ENCODE peak calls at places on chromosomes 11 and 22, in eight cellular contexts. O, K, D, S, H, F, W and N are unnamed samples.

GRCh38 chr11:112166561-112166960 is 611 bp upstream of the TEX12 start:
- DNase-seq in O (no peak), W (no peak), K (no peak), D (no peak), F (peak), H (no peak), S (no peak), N (no peak)

GRCh38 chr11:12415567-12415966 is 38.2 kb downstream of the PARVA start:
- DNase-seq in F (no peak), K (no peak), W (no peak), S (no peak), D (no peak), O (no peak), H (no peak), N (no peak)

GRCh38 chr11:116109228-116109627 is 605.0 kb upstream of the CADM1 start:
- DNase-seq in W (no peak), S (no peak), D (no peak), H (peak), F (no peak), O (no peak), K (no peak), N (no peak)

GRCh38 chr22:31230871-31231621 is 18.9 kb downstream of the LIMK2 start:
- DNase-seq in W (peak), K (no peak), F (peak), D (no peak), S (peak), O (no peak), H (peak), N (peak)

GRCh38 chr11:73854680-73855079 is 22.0 kb downstream of the COA4 start:
- DNase-seq in O (no peak), K (no peak), H (no peak), F (peak), W (no peak), S (no peak), D (no peak), N (no peak)

GRCh38 chr11:71563401-71563800 is 2.0 kb upstream of the KRTAP5-10 start:
- DNase-seq in S (peak), F (peak), K (no peak), O (no peak), W (no peak), D (no peak), H (no peak), N (peak)

GRCh38 chr11:32198053-32198452 is 107.2 kb downstream of the RCN1 start:
- DNase-seq in F (no peak), S (no peak), H (no peak), O (no peak), K (no peak), D (no peak), W (no peak), N (no peak)

GRCh38 chr11:32421992-32422391 is 13.3 kb downstream of the WT1 start:
- DNase-seq in K (no peak), O (no peak), W (no peak), S (no peak), F (peak), H (no peak), D (no peak), N (peak)

GRCh38 chr22:25395915-25396314 is 168.6 kb upstream of the GRK3 start:
- DNase-seq in H (no peak), S (no peak), W (no peak), F (no peak), O (no peak), K (no peak), D (no peak), N (no peak)

GRCh38 chr22:23537421-23537820 is 42.7 kb downstream of the IGLL1 start:
- DNase-seq in D (no peak), W (no peak), H (no peak), F (no peak), K (no peak), O (peak), S (no peak), N (no peak)

GRCh38 chr11:36456136-36456535 is 53.9 kb downstream of the TRAF6 start:
- DNase-seq in S (no peak), W (no peak), F (peak), O (no peak), D (no peak), K (no peak), H (no peak), N (no peak)

GRCh38 chr11:116215471-116216113 is 557.2 kb downstream of the BUD13 start:
- DNase-seq in O (no peak), S (no peak), K (no peak), H (no peak), F (no peak), W (no peak), D (no peak), N (no peak)

GRCh38 chr11:78810489-78811090 is 235.9 kb upstream of the NARS2 start:
- DNase-seq in F (no peak), H (no peak), D (no peak), S (no peak), W (no peak), O (no peak), K (no peak), N (no peak)

GRCh38 chr11:17066691-17067090 is 10.8 kb downstream of the RPS13 start:
- DNase-seq in D (no peak), W (no peak), S (no peak), O (no peak), H (no peak), K (no peak), F (no peak), N (no peak)

GRCh38 chr11:61027141-61027840 is 55.8 kb downstream of the CD6 start:
- DNase-seq in F (no peak), H (no peak), D (no peak), K (no peak), S (no peak), O (no peak), W (no peak), N (no peak)

GRCh38 chr22:20016734-20017621 is at the start of gene ARVCF:
- DNase-seq in W (peak), F (peak), S (peak), D (peak), O (peak), H (peak), K (peak), N (peak)
- TF ChIP-seq CTCF in W (no peak), F (peak), S (no peak), D (peak), O (peak), H (peak), K (no peak), N (no peak)

GRCh38 chr22:48894064-48894671 is 933.5 kb downstream of the BRD1 start:
- DNase-seq in K (no peak), H (no peak), S (no peak), W (peak), F (no peak), D (no peak), O (peak), N (no peak)
- TF ChIP-seq CTCF in K (no peak), H (no peak), S (peak), W (no peak), F (no peak), D (peak), O (no peak), N (no peak)

GRCh38 chr11:125890447-125891100 is 3.1 kb downstream of the HYLS1 start:
- DNase-seq in F (peak), W (no peak), H (no peak), K (no peak), O (no peak), S (no peak), D (no peak), N (no peak)

GRCh38 chr11:125886997-125887372 is 483 bp upstream of the HYLS1 start:
- DNase-seq in H (peak), K (peak), S (no peak), O (peak), W (no peak), D (no peak), F (peak), N (peak)

GRCh38 chr11:125883375-125883774 is 4.1 kb upstream of the HYLS1 start:
- DNase-seq in K (no peak), O (no peak), D (no peak), W (peak), S (no peak), H (no peak), F (no peak), N (no peak)

GRCh38 chr11:125892071-125892470 is 4.6 kb downstream of the HYLS1 start:
- DNase-seq in H (no peak), S (no peak), D (no peak), W (no peak), O (no peak), F (peak), K (no peak), N (no peak)

DNA sequence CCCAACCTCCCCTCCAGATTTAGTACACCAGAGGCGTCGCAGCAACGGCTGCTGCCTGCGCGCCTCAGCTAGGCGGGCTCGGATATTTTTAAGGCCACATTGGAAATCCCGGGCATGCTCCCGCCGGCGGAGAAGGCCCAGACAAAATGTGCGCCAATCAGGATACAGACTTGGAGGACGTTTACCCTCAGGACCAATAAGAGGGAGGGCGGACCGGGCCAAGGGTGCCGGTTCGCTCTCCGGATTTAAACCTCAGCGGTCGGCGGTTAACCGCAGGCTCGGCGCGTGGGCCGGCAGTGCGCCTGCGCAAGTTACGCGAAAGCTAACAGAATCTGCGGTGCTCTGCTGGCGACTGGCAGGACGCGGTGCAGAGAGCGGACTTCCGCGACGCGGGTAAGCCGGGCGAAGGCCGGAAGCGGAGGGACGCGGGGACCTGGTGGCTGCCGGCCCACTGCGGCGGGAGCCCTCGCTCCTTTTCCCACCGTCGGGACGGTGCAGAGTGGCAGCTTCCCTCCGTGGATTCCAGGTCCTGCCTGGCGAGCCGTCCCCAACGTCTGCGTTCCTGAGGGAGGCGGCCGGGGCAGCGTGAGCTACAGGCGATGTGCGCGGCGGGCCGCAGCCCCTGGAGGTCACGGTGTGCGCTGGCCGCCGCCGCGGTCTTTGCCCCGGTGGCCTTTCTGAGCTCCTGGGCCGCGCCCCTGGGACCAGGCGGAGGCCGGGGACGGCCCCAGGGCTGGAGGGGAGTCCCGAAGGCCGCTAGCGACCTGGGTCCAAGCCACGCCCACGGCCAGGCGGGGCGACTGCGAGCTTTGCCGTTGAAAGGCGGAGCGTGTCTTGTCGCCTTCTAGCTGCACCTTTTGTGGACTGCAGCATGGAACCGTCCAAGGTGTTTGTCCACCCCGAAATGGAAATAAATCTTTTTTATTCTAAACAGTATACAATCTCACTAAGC is at the start of gene HYLS1:
- DNase-seq in D (peak), F (peak), H (peak), O (peak), S (peak), W (peak), K (peak), N (peak)
- TF ChIP-seq CTCF in D (peak), F (peak), H (peak), O (peak), S (peak), W (no peak), K (peak), N (no peak)

GRCh38 chr11:27233654-27234042 is 129.4 kb downstream of the CCDC34 start:
- DNase-seq in S (no peak), W (no peak), K (no peak), O (no peak), F (no peak), H (no peak), D (no peak), N (no peak)

GRCh38 chr11:27231519-27231918 is 131.5 kb downstream of the CCDC34 start:
- DNase-seq in O (no peak), W (no peak), S (no peak), F (no peak), K (no peak), D (no peak), H (peak), N (no peak)

GRCh38 chr11:27234961-27235360 is 128.1 kb downstream of the CCDC34 start:
- DNase-seq in S (no peak), K (no peak), F (no peak), D (no peak), H (no peak), O (no peak), W (no peak), N (no peak)

GRCh38 chr11:27237641-27238040 is 125.4 kb downstream of the CCDC34 start:
- DNase-seq in S (peak), F (no peak), W (no peak), K (no peak), O (no peak), H (no peak), D (no peak), N (no peak)

GRCh38 chr11:27234043-27234668 is 128.9 kb downstream of the CCDC34 start:
- DNase-seq in O (no peak), D (no peak), H (no peak), F (peak), S (peak), W (no peak), K (peak), N (peak)
- TF ChIP-seq CTCF in O (no peak), D (no peak), H (no peak), F (peak), S (no peak), W (no peak), K (no peak), N (no peak)

GRCh38 chr11:27848423-27848822 is 148.2 kb upstream of the BDNF start:
- DNase-seq in D (no peak), H (no peak), O (no peak), F (no peak), W (no peak), K (no peak), S (no peak), N (no peak)
- TF ChIP-seq CTCF in D (no peak), H (no peak), O (no peak), F (no peak), W (no peak), K (no peak), S (no peak), N (no peak)

DNA sequence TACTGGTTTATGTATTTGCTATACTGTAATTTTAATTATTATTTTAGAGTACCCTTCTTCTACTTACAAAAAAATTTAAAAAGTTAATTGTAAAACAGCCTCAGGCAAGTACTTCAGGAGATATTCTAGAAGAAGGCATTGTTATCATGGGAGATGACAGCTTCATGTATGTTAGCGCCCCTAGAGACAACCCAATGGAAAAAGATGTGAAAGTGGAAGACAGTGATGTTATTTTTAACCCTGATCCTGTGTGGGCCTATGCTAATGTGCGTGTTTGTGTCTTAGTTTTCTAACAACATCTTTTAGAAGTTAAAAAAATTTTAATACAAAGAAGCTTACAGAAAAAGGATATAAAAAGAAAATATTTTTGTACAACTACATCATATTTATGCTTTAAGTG is 205.0 kb downstream of the FAM76B start:
- DNase-seq in D (no peak), O (no peak), W (no peak), F (no peak), K (no peak), S (no peak), H (no peak), N (peak)
- TF ChIP-seq CTCF in D (no peak), O (no peak), W (no peak), F (no peak), K (peak), S (no peak), H (no peak), N (no peak)